ENCODE peak calls at places on chromosomes 16 and 17, in five cellular contexts. V is Caco-2, Z is H1, I is body of pancreas, P is aorta. J is an unnamed sample. For H3K27me3, the result is how much of the 10 kb centered on the place peaks cover.

GRCh38 chr17:1137465-1137894 is 42.3 kb downstream of the ABR start:
- DNase-seq in V (peak), Z (no peak), I (peak), P (no peak), J (no peak)

GRCh38 chr17:19904924-19905323 is 37.2 kb upstream of the ULK2 start:
- DNase-seq in V (no peak), Z (no peak), I (peak), P (peak), J (peak)

GRCh38 chr16:55257971-55258613 is 65.9 kb upstream of the IRX6 start:
- DNase-seq in V (peak), Z (peak), I (peak), P (peak), J (peak)

GRCh38 chr17:72667096-72668063 is 425.1 kb downstream of the SLC39A11 start:
- DNase-seq in V (no peak), Z (no peak), I (no peak), P (no peak), J (no peak)

GRCh38 chr17:74394977-74395376 is 27.7 kb downstream of the GPR142 start:
- DNase-seq in V (no peak), Z (no peak), I (peak), P (no peak), J (no peak)

GRCh38 chr16:84806256-84806889 is 13.4 kb upstream of the CRISPLD2 start:
- DNase-seq in V (no peak), Z (no peak), I (peak), P (peak), J (peak)

GRCh38 chr17:60641810-60642220 is 35.8 kb upstream of the BCAS3 start:
- DNase-seq in V (peak), Z (peak), I (peak), P (peak), J (no peak)

GRCh38 chr16:1037023-1037933 is 35.3 kb upstream of the SSTR5 start:
- DNase-seq in V (no peak), Z (no peak), I (no peak), P (no peak), J (no peak)

GRCh38 chr16:3135120-3135715 is 389 bp downstream of the ZNF213 start:
- DNase-seq in V (no peak), Z (no peak), I (no peak), P (no peak), J (no peak)

GRCh38 chr17:63446981-63447687 is 1.0 kb upstream of the CYB561 start:
- DNase-seq in V (peak), Z (peak), I (peak), P (no peak), J (peak)

GRCh38 chr16:2006317-2006716 is 3.3 kb downstream of the ZNF598 start:
- DNase-seq in V (no peak), Z (no peak), I (no peak), P (no peak), J (no peak)

GRCh38 chr17:61338000-61338864 is 61.4 kb upstream of the TBX2 start:
- DNase-seq in V (no peak), Z (no peak), I (no peak), P (peak), J (no peak)

GRCh38 chr16:24088011-24088410 is 168.1 kb upstream of the CACNG3 start:
- DNase-seq in V (no peak), Z (no peak), I (no peak), P (no peak), J (no peak)

GRCh38 chr17:36017799-36018198 is at the start of gene CCL23:
- DNase-seq in V (no peak), Z (no peak), I (peak), P (no peak), J (no peak)

GRCh38 chr17:6070280-6070894 is at the start of gene WSCD1:
- DNase-seq in V (no peak), Z (peak), I (peak), P (no peak), J (no peak)

GRCh38 chr16:4081577-4082021 is 34.6 kb downstream of the ADCY9 start:
- DNase-seq in V (no peak), Z (no peak), I (no peak), P (no peak), J (no peak)

GRCh38 chr17:43410557-43411368 is 12.0 kb downstream of the ARL4D start:
- DNase-seq in V (no peak), Z (no peak), I (no peak), P (no peak), J (no peak)

GRCh38 chr16:11196286-11196828 is 59.6 kb downstream of the SOCS1 start:
- DNase-seq in V (no peak), Z (no peak), I (no peak), P (no peak), J (no peak)

GRCh38 chr17:9140550-9141422 is 119.5 kb downstream of the NTN1 start:
- DNase-seq in V (no peak), Z (no peak), I (no peak), P (no peak), J (no peak)

GRCh38 chr17:9258115-9259020 is 237.1 kb downstream of the NTN1 start:
- DNase-seq in V (peak), Z (no peak), I (no peak), P (no peak), J (no peak)

GRCh38 chr17:82671071-82671470 is 22.8 kb upstream of the WDR45B start:
- DNase-seq in V (no peak), Z (no peak), I (no peak), P (no peak), J (no peak)

GRCh38 chr17:81867123-81867951 is 3.8 kb downstream of the ARHGDIA start:
- DNase-seq in V (peak), Z (peak), I (peak), P (no peak), J (no peak)

GRCh38 chr16:51391798-51392511 is 240.9 kb upstream of the SALL1 start:
- DNase-seq in V (no peak), Z (peak), I (no peak), P (no peak), J (no peak)

GRCh38 chr16:84421938-84422220 is 53.5 kb downstream of the ATP2C2 start:
- DNase-seq in V (no peak), Z (no peak), I (no peak), P (no peak), J (no peak)

GRCh38 chr16:67531247-67531646 is 2.6 kb downstream of the RIPOR1 start:
- DNase-seq in V (no peak), Z (no peak), I (peak), P (no peak), J (no peak)

GRCh38 chr17:78347453-78347852 is 12.4 kb downstream of the SOCS3 start:
- DNase-seq in V (no peak), Z (no peak), I (peak), P (no peak), J (peak)

GRCh38 chr17:44606658-44607057 is 49.4 kb downstream of the FZD2 start:
- DNase-seq in V (no peak), Z (no peak), I (no peak), P (no peak), J (no peak)

GRCh38 chr17:67165201-67165600 is 79.8 kb downstream of the HELZ start:
- DNase-seq in V (no peak), Z (no peak), I (peak), P (peak), J (peak)

GRCh38 chr16:75406943-75407342 is 26.4 kb downstream of the CFDP1 start:
- DNase-seq in V (no peak), Z (no peak), I (no peak), P (no peak), J (no peak)

GRCh38 chr16:14069818-14070217 is 1.3 kb upstream of the MRTFB start:
- DNase-seq in V (no peak), Z (no peak), I (no peak), P (no peak), J (no peak)

GRCh38 chr17:27466376-27466747 is 10.1 kb downstream of the KSR1 start:
- DNase-seq in V (no peak), Z (no peak), I (no peak), P (no peak), J (no peak)

GRCh38 chr16:85169333-85170065 is 57.2 kb upstream of the CIBAR2 start:
- DNase-seq in V (peak), Z (no peak), I (no peak), P (no peak), J (peak)

GRCh38 chr17:8015957-8016631 is 13.7 kb downstream of the GUCY2D start:
- DNase-seq in V (peak), Z (peak), I (no peak), P (no peak), J (peak)

DNA sequence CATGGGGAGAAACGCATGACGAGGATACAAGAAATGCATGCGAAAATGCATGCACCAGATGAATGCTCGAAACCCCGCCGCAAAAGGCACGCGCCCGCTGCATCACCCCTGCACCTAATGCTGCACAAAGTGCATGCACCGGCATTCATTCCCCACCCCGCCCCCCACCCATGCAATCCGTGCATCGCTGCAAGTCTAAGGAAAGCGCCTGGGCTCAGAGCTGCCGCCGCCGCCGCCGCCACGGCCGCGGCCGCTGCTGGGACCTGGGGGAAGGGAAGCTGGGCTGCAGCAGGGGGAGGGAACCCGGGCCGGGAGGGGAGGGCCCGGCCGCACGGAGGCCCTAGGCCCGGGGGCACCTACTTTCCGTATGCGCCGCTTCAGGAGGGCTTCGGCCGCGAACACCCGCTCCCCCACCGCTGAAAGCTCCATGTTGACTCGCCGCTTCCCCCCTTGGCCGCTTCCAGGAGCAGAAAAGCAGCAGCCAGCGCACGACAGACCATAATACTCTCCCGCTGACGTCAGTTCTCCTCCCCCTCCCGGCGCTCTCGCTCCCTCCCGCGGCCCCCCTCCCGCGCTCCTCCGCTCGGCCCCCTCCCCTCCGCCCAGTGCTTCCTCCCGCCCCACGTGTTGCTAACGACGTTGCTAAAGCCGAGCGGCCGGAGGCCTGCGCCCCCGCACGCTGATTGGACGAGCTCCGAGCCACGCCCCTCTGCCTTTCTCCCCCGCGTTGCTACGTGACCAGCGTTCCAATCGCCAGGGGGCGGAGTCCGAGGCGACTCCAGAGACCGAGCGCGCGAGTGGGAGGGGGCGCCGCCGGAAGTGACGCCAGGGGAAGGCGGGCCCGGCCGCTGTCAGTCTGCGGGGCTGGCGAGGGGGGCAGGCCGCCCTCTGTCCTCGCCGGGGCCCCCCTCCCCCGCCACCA is at the start of gene CBX8:
- DNase-seq in V (peak), Z (peak), I (peak), P (peak), J (peak)
- H3K27me3 ChIP-seq in V (under half), Z (half or more), I (under half), P (under half), J (half or more)

GRCh38 chr16:31411024-31411845 is 16.9 kb downstream of the COX6A2 start:
- DNase-seq in V (no peak), Z (no peak), I (no peak), P (no peak), J (no peak)
- H3K27me3 ChIP-seq in V (under half), Z (under half), I (under half), P (under half), J (under half)

GRCh38 chr16:81729451-81729850 is 49.6 kb upstream of the PLCG2 start:
- DNase-seq in V (no peak), Z (peak), I (no peak), P (no peak), J (no peak)
- H3K27me3 ChIP-seq in V (under half), Z (under half), I (under half), P (under half), J (under half)

GRCh38 chr16:22898874-22899348 is 84.9 kb downstream of the HS3ST2 start:
- DNase-seq in V (peak), Z (peak), I (peak), P (peak), J (peak)
- H3K27me3 ChIP-seq in V (under half), Z (under half), I (under half), P (under half), J (under half)

GRCh38 chr16:49275870-49276269 is 5.8 kb downstream of the CBLN1 start:
- DNase-seq in V (no peak), Z (no peak), I (no peak), P (no peak), J (no peak)

GRCh38 chr16:49271363-49271762 is 10.3 kb downstream of the CBLN1 start:
- DNase-seq in V (no peak), Z (no peak), I (no peak), P (no peak), J (no peak)

GRCh38 chr16:49274936-49275730 is 6.5 kb downstream of the CBLN1 start:
- DNase-seq in V (no peak), Z (peak), I (no peak), P (no peak), J (no peak)

GRCh38 chr16:49276646-49277385 is 4.8 kb downstream of the CBLN1 start:
- DNase-seq in V (no peak), Z (peak), I (no peak), P (no peak), J (no peak)

GRCh38 chr16:49273771-49274170 is 7.9 kb downstream of the CBLN1 start:
- DNase-seq in V (no peak), Z (no peak), I (no peak), P (no peak), J (no peak)
- H3K27me3 ChIP-seq in V (under half), Z (half or more), I (under half), P (under half), J (half or more)

DNA sequence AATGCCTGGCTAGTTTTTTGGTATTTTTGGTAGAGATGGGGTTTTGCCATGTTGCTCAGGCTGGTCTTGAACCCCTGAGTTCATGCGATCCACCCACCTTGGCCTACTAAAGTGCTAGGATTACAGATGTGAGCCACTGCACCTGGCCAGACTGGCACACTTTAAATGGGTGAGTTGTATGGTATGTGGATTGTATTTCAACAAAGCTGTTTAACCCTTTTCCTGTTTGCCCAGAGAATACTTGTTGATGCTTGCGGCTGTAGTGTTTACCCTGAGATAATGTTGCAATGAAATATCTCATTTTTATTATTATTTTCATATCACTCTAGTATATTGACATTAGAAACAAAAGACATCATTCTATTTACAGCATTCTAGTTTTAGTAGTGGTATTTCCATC is 17.1 kb upstream of the TMEM94 start:
- DNase-seq in V (no peak), Z (no peak), I (no peak), P (no peak), J (no peak)
- H3K27me3 ChIP-seq in V (under half), Z (under half), I (under half), P (under half), J (under half)

J was measured in lower lobe of right lung.